ENCODE peak calls at places on chromosomes 12 and 14, in four cellular contexts. U is K562, C is HL-60, Y is GM12878. V is an unnamed sample.
A peak's percentile ranks its signal among the peaks of the same experiment; 100 is the strongest.

GRCh38 chr14:58620011-58620410 is 17.8 kb upstream of the DACT1 start:
- DNase-seq in U (no peak), C (no peak), Y (no peak), V (no peak)

GRCh38 chr12:45431153-45431552 is 215.3 kb downstream of the ANO6 start:
- DNase-seq in U (no peak), C (no peak), Y (no peak), V (no peak)

GRCh38 chr12:66898700-66899469 is 220.0 kb upstream of the GRIP1 start:
- DNase-seq in U (no peak), C (no peak), Y (no peak), V (no peak)

GRCh38 chr14:91167380-91167770 is 53.5 kb downstream of the DGLUCY start:
- DNase-seq in U (no peak), C (no peak), Y (no peak), V (no peak)

GRCh38 chr12:105289114-105289904 is 41.2 kb upstream of the C12orf75 start:
- DNase-seq in U (no peak), C (no peak), Y (no peak), V (no peak)

GRCh38 chr12:21941522-21942376 is 523 bp upstream of the ABCC9 start:
- DNase-seq in U (no peak), C (no peak), Y (no peak), V (no peak)

GRCh38 chr14:104107101-104107581 is 21.6 kb downstream of the ASPG start:
- DNase-seq in U (no peak), C (no peak), Y (no peak), V (no peak)

GRCh38 chr14:65850429-65851145 is 438.1 kb downstream of the FUT8 start:
- DNase-seq in U (no peak), C (no peak), Y (no peak), V (no peak)

GRCh38 chr12:57452937-57453509 is 2.1 kb upstream of the INHBE start:
- DNase-seq in U (peak; percentile 70), C (peak; percentile 70), Y (no peak), V (no peak)

GRCh38 chr12:93020225-93020997 is 91.3 kb upstream of the EEA1 start:
- DNase-seq in U (peak; percentile 75), C (no peak), Y (no peak), V (no peak)

GRCh38 chr14:64198486-64198885 is 95.7 kb downstream of the ESR2 start:
- DNase-seq in U (no peak), C (no peak), Y (no peak), V (no peak)

GRCh38 chr14:105525326-105525725 is 1.1 kb upstream of the TMEM121 start:
- DNase-seq in U (no peak), C (no peak), Y (no peak), V (no peak)

DNA sequence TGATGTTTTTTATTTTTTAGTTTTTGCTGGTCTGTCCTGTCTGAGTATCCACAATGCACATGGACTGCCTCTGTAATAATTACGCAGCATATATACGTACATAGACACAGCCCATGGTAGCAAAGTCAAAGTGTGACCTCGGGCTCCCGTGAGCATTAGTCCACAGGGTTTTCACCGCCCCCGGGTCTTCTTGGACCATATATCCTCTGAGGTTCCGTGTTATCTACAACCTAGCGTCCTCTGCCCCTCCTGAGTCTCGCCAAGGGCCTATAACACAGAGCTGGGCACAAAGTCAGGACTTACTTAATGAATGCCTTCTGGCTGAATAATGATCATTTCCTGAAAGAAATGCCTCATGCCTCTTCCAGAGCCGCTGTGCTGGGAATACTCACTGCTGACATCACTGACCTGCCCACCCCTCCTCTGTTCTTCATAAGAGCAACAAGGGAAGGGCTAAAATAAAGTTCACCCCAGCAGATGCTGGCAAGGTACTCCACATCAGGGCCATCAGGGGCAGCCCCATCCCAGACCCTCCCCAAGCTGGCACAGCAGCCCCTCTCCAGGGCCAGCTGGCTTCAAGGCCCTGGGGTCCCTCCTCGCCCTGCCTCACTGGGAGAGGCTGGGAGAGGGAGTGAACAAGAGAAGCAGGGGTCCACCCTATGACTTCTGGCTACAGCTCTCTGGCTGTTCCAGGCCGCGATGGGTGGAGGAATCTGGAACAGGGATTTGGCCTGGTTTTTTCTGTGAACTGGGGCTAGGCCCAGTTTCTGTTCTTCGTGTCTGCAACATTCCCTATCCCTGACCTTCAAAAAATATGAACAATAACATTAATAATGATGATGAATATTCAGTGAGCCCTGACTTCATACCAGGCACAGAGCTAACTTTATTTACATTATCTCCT is 7.9 kb downstream of the HDAC7 start:
- DNase-seq in U (no peak), C (no peak), Y (no peak), V (no peak)
- TF ChIP-seq POLR2AphosphoS5 in U (no peak), C (no peak), Y (no peak), V (no peak)

GRCh38 chr14:51704465-51705050 is 52.8 kb downstream of the FRMD6 start:
- DNase-seq in U (no peak), C (no peak), Y (no peak), V (no peak)
- TF ChIP-seq SPI1 in U (no peak), C (no peak), Y (no peak), V (no peak)

DNA sequence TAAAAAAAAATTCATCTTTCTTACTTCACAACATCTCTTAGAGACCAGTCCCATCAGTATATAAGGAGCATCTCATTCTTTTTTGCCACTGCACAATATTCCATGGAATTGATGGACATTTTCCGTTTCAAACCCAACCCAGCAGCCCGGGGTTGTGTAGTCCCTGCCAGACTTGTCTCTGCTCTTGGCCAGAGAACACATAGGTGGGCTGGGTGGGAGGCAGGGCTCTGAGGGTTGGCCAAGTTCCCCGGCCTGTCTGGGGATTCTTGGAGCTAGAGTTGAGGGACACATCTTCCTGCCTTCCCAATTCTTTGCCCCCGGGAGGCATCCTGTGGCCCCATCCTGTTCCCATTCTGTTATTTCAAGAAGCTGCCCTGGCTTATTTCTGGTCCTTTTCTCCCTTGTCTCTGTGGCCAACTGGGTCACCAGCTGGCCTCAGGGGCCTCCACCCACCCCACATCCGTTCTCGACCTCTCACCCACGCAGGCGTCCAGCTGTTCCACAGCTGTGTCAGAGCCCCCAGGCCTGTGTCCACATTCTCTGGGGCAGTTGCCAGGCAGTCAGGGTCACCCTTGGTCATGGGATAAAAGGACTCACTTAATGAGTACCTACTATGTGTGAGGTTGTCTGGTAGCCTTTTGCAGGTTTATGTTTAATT is 52.0 kb upstream of the CCDC63 start:
- DNase-seq in U (no peak), C (no peak), Y (no peak), V (no peak)
- TF ChIP-seq POLR2AphosphoS5 in U (no peak), C (no peak), Y (no peak), V (no peak)

GRCh38 chr14:79438696-79439342 is 772.5 kb downstream of the DIO2 start:
- DNase-seq in U (no peak), C (no peak), Y (no peak), V (no peak)
- TF ChIP-seq SPI1 in U (no peak), C (no peak), Y (no peak), V (no peak)

GRCh38 chr12:6937481-6938352 is 5.9 kb upstream of the RNU7-1 start:
- DNase-seq in U (peak; percentile 61), C (peak; percentile 95), Y (peak; percentile 90), V (peak; percentile 84)

GRCh38 chr12:6936642-6937480 is 6.8 kb upstream of the RNU7-1 start:
- DNase-seq in U (no peak), C (no peak), Y (no peak), V (no peak)

GRCh38 chr12:6939187-6939540 is 4.5 kb upstream of the RNU7-1 start:
- DNase-seq in U (no peak), C (no peak), Y (no peak), V (no peak)

GRCh38 chr12:6936378-6936638 is 7.3 kb upstream of the RNU7-1 start:
- DNase-seq in U (no peak), C (no peak), Y (no peak), V (no peak)

DNA sequence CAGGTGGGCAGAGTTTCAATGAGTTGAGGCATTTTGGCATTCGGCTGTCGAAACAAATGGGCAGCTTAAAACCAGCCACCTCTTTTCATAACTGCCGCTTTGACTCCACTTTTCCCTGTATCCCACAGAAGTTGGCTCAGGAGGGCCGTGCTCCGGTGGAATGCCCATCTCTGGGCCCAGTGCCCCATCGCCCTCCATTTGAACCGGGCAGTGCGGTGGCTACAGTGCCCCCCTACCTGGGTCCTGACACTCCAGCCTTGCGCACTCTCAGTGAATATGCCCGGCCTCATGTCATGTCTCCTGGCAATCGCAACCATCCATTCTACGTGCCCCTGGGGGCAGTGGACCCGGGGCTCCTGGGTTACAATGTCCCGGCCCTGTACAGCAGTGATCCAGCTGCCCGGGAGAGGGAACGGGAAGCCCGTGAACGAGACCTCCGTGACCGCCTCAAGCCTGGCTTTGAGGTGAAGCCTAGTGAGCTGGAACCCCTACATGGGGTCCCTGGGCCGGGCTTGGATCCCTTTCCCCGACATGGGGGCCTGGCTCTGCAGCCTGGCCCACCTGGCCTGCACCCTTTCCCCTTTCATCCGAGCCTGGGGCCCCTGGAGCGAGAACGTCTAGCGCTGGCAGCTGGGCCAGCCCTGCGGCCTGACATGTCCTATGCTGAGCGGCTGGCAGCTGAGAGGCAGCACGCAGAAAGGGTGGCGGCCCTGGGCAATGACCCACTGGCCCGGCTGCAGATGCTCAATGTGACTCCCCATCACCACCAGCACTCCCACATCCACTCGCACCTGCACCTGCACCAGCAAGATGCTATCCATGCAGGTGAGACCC is 5.0 kb upstream of the RNU7-1 start:
- DNase-seq in U (no peak), C (no peak), Y (no peak), V (no peak)
- TF ChIP-seq POLR2AphosphoS5 in U (no peak), C (no peak), Y (no peak), V (no peak)

GRCh38 chr12:103665971-103666370 is 78.9 kb downstream of the STAB2 start:
- DNase-seq in U (no peak), C (no peak), Y (no peak), V (no peak)
- TF ChIP-seq SPI1 in U (no peak), C (no peak), Y (no peak), V (no peak)

GRCh38 chr12:122945047-122945592 is 21.1 kb downstream of the ABCB9 start:
- DNase-seq in U (no peak), C (no peak), Y (no peak), V (no peak)

GRCh38 chr12:122946690-122947271 is 19.5 kb downstream of the ABCB9 start:
- DNase-seq in U (peak; percentile 50), C (peak; percentile 90), Y (peak; percentile 59), V (peak; percentile 72)

GRCh38 chr12:122942609-122943008 is 23.7 kb downstream of the ABCB9 start:
- DNase-seq in U (no peak), C (no peak), Y (no peak), V (no peak)

GRCh38 chr12:122943196-122943595 is 23.1 kb downstream of the ABCB9 start:
- DNase-seq in U (no peak), C (no peak), Y (no peak), V (no peak)

GRCh38 chr12:122944588-122944987 is 21.7 kb downstream of the ABCB9 start:
- DNase-seq in U (no peak), C (no peak), Y (no peak), V (no peak)
- TF ChIP-seq POLR2AphosphoS5 in U (no peak), C (no peak), Y (no peak), V (no peak)

DNA sequence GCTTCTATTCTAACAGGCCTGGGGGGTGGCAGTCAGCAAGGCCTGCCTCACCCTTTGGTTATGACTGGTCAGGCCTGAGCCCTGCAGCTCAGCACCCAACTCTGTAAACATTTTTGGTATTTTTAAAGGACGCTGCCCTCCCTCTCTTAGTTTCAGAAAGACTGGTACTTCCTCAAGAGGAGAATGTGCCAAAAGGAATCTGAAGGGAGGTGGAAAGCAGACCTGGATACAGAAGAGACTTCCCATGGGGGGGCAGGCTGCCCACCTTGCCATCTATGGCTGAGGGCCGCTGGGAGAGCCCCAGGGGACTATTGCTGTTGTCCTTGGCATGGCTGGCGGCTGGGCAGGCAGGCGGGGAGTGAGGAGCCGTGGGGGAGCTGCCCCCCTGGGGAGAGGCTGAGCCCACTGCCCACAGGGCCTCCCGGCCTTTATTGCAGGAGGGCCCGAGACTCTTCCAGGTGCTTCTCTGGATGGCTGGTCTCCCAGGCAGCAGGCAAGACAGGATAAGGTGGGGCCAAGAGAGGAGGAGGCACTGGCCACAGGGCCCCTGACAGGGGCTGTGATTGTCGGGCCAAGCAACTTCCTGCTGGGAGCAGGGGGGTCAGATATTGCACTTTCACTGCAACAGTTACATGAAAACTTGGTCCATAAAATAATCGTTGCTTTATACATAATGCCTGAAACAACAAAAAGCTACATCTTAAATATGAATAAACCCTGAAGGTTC is 3.5 kb downstream of the ARL6IP4 start:
- DNase-seq in U (no peak), C (peak; percentile 24), Y (no peak), V (no peak)
- TF ChIP-seq SPI1 in U (no peak), C (no peak), Y (no peak), V (no peak)